ENCODE peak calls at places on chromosomes 7 and 10, in ten cellular contexts. One of them, this sample, is unnamed.

GRCh38 chr10:1395025-1395981 is 339.1 kb downstream of the WDR37 start:
- DNase-seq in HFF-Myc: no peak
- DNase-seq in skeletal muscle cell: no peak
- DNase-seq in neural crest cell: no peak
- DNase-seq in AG09319: no peak
- DNase-seq in endodermal cell: no peak
- DNase-seq in CD8-positive, alpha-beta T cell: no peak
- DNase-seq in ascending aorta: peak; percentile 50
- DNase-seq in LoVo: no peak
- DNase-seq in ELR: no peak
- DNase-seq in this sample: no peak

GRCh38 chr7:37109853-37110252 is 338.8 kb downstream of the ELMO1 start:
- DNase-seq in HFF-Myc: no peak
- DNase-seq in skeletal muscle cell: no peak
- DNase-seq in neural crest cell: no peak
- DNase-seq in AG09319: no peak
- DNase-seq in endodermal cell: peak; percentile 67
- DNase-seq in CD8-positive, alpha-beta T cell: no peak
- DNase-seq in ascending aorta: no peak
- DNase-seq in LoVo: no peak
- DNase-seq in ELR: no peak
- DNase-seq in this sample: no peak

GRCh38 chr10:93598157-93598556 is 2.9 kb downstream of the RBP4 start:
- DNase-seq in HFF-Myc: no peak
- DNase-seq in skeletal muscle cell: no peak
- DNase-seq in neural crest cell: no peak
- DNase-seq in AG09319: no peak
- DNase-seq in endodermal cell: no peak
- DNase-seq in CD8-positive, alpha-beta T cell: no peak
- DNase-seq in ascending aorta: no peak
- DNase-seq in LoVo: no peak
- DNase-seq in ELR: no peak
- DNase-seq in this sample: no peak

GRCh38 chr7:27424231-27424630 is 181.6 kb downstream of the EVX1 start:
- DNase-seq in HFF-Myc: no peak
- DNase-seq in skeletal muscle cell: no peak
- DNase-seq in neural crest cell: no peak
- DNase-seq in AG09319: no peak
- DNase-seq in endodermal cell: no peak
- DNase-seq in CD8-positive, alpha-beta T cell: no peak
- DNase-seq in ascending aorta: no peak
- DNase-seq in LoVo: peak; percentile 66
- DNase-seq in ELR: no peak
- DNase-seq in this sample: no peak

GRCh38 chr10:75049316-75050285 is 61.9 kb upstream of the SAMD8 start:
- DNase-seq in HFF-Myc: no peak
- DNase-seq in skeletal muscle cell: no peak
- DNase-seq in neural crest cell: no peak
- DNase-seq in AG09319: no peak
- DNase-seq in endodermal cell: peak; percentile 63
- DNase-seq in CD8-positive, alpha-beta T cell: no peak
- DNase-seq in ascending aorta: peak; percentile 40
- DNase-seq in LoVo: no peak
- DNase-seq in ELR: no peak
- DNase-seq in this sample: no peak

GRCh38 chr10:45464958-45465567 is 91.0 kb downstream of the ALOX5 start:
- DNase-seq in HFF-Myc: peak; percentile 33
- DNase-seq in skeletal muscle cell: peak; percentile 12
- DNase-seq in neural crest cell: peak; percentile 81
- DNase-seq in AG09319: peak; percentile 43
- DNase-seq in endodermal cell: peak; percentile 92
- DNase-seq in CD8-positive, alpha-beta T cell: peak; percentile 63
- DNase-seq in ascending aorta: no peak
- DNase-seq in LoVo: peak; percentile 59
- DNase-seq in ELR: peak; percentile 71
- DNase-seq in this sample: no peak

GRCh38 chr7:449249-450019 is 70.2 kb downstream of the PDGFA start:
- DNase-seq in HFF-Myc: no peak
- DNase-seq in skeletal muscle cell: no peak
- DNase-seq in neural crest cell: no peak
- DNase-seq in AG09319: no peak
- DNase-seq in endodermal cell: no peak
- DNase-seq in CD8-positive, alpha-beta T cell: no peak
- DNase-seq in ascending aorta: no peak
- DNase-seq in LoVo: no peak
- DNase-seq in ELR: no peak
- DNase-seq in this sample: no peak

GRCh38 chr10:80382989-80383388 is 25.4 kb upstream of the PRXL2A start:
- DNase-seq in HFF-Myc: no peak
- DNase-seq in skeletal muscle cell: no peak
- DNase-seq in neural crest cell: peak; percentile 24
- DNase-seq in AG09319: no peak
- DNase-seq in endodermal cell: peak; percentile 79
- DNase-seq in CD8-positive, alpha-beta T cell: peak; percentile 11
- DNase-seq in ascending aorta: no peak
- DNase-seq in LoVo: peak; percentile 14
- DNase-seq in ELR: peak; percentile 52
- DNase-seq in this sample: no peak

GRCh38 chr10:116269612-116270011 is 3.4 kb downstream of the GFRA1 start:
- DNase-seq in HFF-Myc: no peak
- DNase-seq in skeletal muscle cell: no peak
- DNase-seq in neural crest cell: no peak
- DNase-seq in AG09319: no peak
- DNase-seq in endodermal cell: no peak
- DNase-seq in CD8-positive, alpha-beta T cell: no peak
- DNase-seq in ascending aorta: no peak
- DNase-seq in LoVo: no peak
- DNase-seq in ELR: no peak
- DNase-seq in this sample: no peak

GRCh38 chr7:94391716-94392390 is 2.8 kb upstream of the COL1A2 start:
- DNase-seq in HFF-Myc: no peak
- DNase-seq in skeletal muscle cell: peak; percentile 57
- DNase-seq in neural crest cell: no peak
- DNase-seq in AG09319: peak; percentile 70
- DNase-seq in endodermal cell: peak; percentile 66
- DNase-seq in CD8-positive, alpha-beta T cell: no peak
- DNase-seq in ascending aorta: peak; percentile 69
- DNase-seq in LoVo: no peak
- DNase-seq in ELR: peak; percentile 32
- DNase-seq in this sample: peak; percentile 17

GRCh38 chr10:133013478-133013877 is 71.1 kb upstream of the CFAP46 start:
- DNase-seq in HFF-Myc: no peak
- DNase-seq in skeletal muscle cell: no peak
- DNase-seq in neural crest cell: no peak
- DNase-seq in AG09319: no peak
- DNase-seq in endodermal cell: no peak
- DNase-seq in CD8-positive, alpha-beta T cell: no peak
- DNase-seq in ascending aorta: no peak
- DNase-seq in LoVo: no peak
- DNase-seq in ELR: no peak
- DNase-seq in this sample: no peak

GRCh38 chr7:29864668-29865067 is 58.4 kb downstream of the WIPF3 start:
- DNase-seq in HFF-Myc: peak; percentile 16
- DNase-seq in skeletal muscle cell: no peak
- DNase-seq in neural crest cell: no peak
- DNase-seq in AG09319: no peak
- DNase-seq in endodermal cell: no peak
- DNase-seq in CD8-positive, alpha-beta T cell: no peak
- DNase-seq in ascending aorta: no peak
- DNase-seq in LoVo: no peak
- DNase-seq in ELR: no peak
- DNase-seq in this sample: no peak

GRCh38 chr7:44063894-44064651 is 1.3 kb downstream of the PGAM2 start:
- DNase-seq in HFF-Myc: no peak
- DNase-seq in skeletal muscle cell: no peak
- DNase-seq in neural crest cell: no peak
- DNase-seq in AG09319: no peak
- DNase-seq in endodermal cell: peak; percentile 81
- DNase-seq in CD8-positive, alpha-beta T cell: no peak
- DNase-seq in ascending aorta: no peak
- DNase-seq in LoVo: no peak
- DNase-seq in ELR: peak; percentile 28
- DNase-seq in this sample: no peak

GRCh38 chr7:134589491-134589941 is 40.6 kb downstream of the AKR1B15 start:
- DNase-seq in HFF-Myc: no peak
- DNase-seq in skeletal muscle cell: no peak
- DNase-seq in neural crest cell: no peak
- DNase-seq in AG09319: no peak
- DNase-seq in endodermal cell: no peak
- DNase-seq in CD8-positive, alpha-beta T cell: no peak
- DNase-seq in ascending aorta: no peak
- DNase-seq in LoVo: no peak
- DNase-seq in ELR: peak; percentile 62
- DNase-seq in this sample: no peak

GRCh38 chr7:22545539-22545938 is 45.6 kb upstream of the STEAP1B start:
- DNase-seq in HFF-Myc: no peak
- DNase-seq in skeletal muscle cell: no peak
- DNase-seq in neural crest cell: no peak
- DNase-seq in AG09319: no peak
- DNase-seq in endodermal cell: no peak
- DNase-seq in CD8-positive, alpha-beta T cell: no peak
- DNase-seq in ascending aorta: no peak
- DNase-seq in LoVo: no peak
- DNase-seq in ELR: no peak
- DNase-seq in this sample: no peak

GRCh38 chr10:112919721-112920120 is 30.3 kb upstream of the TCF7L2 start:
- DNase-seq in HFF-Myc: peak; percentile 33
- DNase-seq in skeletal muscle cell: peak; percentile 41
- DNase-seq in neural crest cell: no peak
- DNase-seq in AG09319: peak; percentile 8
- DNase-seq in endodermal cell: no peak
- DNase-seq in CD8-positive, alpha-beta T cell: no peak
- DNase-seq in ascending aorta: no peak
- DNase-seq in LoVo: no peak
- DNase-seq in ELR: peak; percentile 96
- DNase-seq in this sample: peak; percentile 48

GRCh38 chr10:61899997-61900828 is 1.3 kb upstream of the ARID5B start:
- DNase-seq in HFF-Myc: peak; percentile 65
- DNase-seq in skeletal muscle cell: no peak
- DNase-seq in neural crest cell: peak; percentile 28
- DNase-seq in AG09319: peak; percentile 69
- DNase-seq in endodermal cell: peak; percentile 63
- DNase-seq in CD8-positive, alpha-beta T cell: peak; percentile 36
- DNase-seq in ascending aorta: peak; percentile 82
- DNase-seq in LoVo: peak; percentile 51
- DNase-seq in ELR: peak; percentile 74
- DNase-seq in this sample: no peak

GRCh38 chr7:140146574-140146973 is 30.2 kb downstream of the KDM7A start:
- DNase-seq in HFF-Myc: no peak
- DNase-seq in skeletal muscle cell: no peak
- DNase-seq in neural crest cell: no peak
- DNase-seq in AG09319: no peak
- DNase-seq in endodermal cell: no peak
- DNase-seq in CD8-positive, alpha-beta T cell: no peak
- DNase-seq in ascending aorta: no peak
- DNase-seq in LoVo: no peak
- DNase-seq in ELR: no peak
- DNase-seq in this sample: no peak

GRCh38 chr10:33335800-33336605 is 1.5 kb upstream of the NRP1 start:
- DNase-seq in HFF-Myc: no peak
- DNase-seq in skeletal muscle cell: no peak
- DNase-seq in neural crest cell: peak; percentile 22
- DNase-seq in AG09319: no peak
- DNase-seq in endodermal cell: peak; percentile 77
- DNase-seq in CD8-positive, alpha-beta T cell: no peak
- DNase-seq in ascending aorta: peak; percentile 81
- DNase-seq in LoVo: peak; percentile 67
- DNase-seq in ELR: peak; percentile 85
- DNase-seq in this sample: no peak

GRCh38 chr7:41118490-41118889 is 584.4 kb downstream of the INHBA start:
- DNase-seq in HFF-Myc: no peak
- DNase-seq in skeletal muscle cell: no peak
- DNase-seq in neural crest cell: no peak
- DNase-seq in AG09319: no peak
- DNase-seq in endodermal cell: no peak
- DNase-seq in CD8-positive, alpha-beta T cell: no peak
- DNase-seq in ascending aorta: no peak
- DNase-seq in LoVo: no peak
- DNase-seq in ELR: no peak
- DNase-seq in this sample: no peak

GRCh38 chr10:123994417-123995081 is 98.8 kb downstream of the CHST15 start:
- DNase-seq in HFF-Myc: peak; percentile 41
- DNase-seq in skeletal muscle cell: no peak
- DNase-seq in neural crest cell: peak; percentile 96
- DNase-seq in AG09319: peak; percentile 77
- DNase-seq in endodermal cell: peak; percentile 98
- DNase-seq in CD8-positive, alpha-beta T cell: peak; percentile 69
- DNase-seq in ascending aorta: peak; percentile 92
- DNase-seq in LoVo: peak; percentile 88
- DNase-seq in ELR: peak; percentile 80
- DNase-seq in this sample: peak; percentile 67

GRCh38 chr10:80528901-80529300 is 8.8 kb upstream of the SH2D4B start:
- DNase-seq in HFF-Myc: no peak
- DNase-seq in skeletal muscle cell: no peak
- DNase-seq in neural crest cell: no peak
- DNase-seq in AG09319: no peak
- DNase-seq in endodermal cell: no peak
- DNase-seq in CD8-positive, alpha-beta T cell: no peak
- DNase-seq in ascending aorta: no peak
- DNase-seq in LoVo: no peak
- DNase-seq in ELR: no peak
- DNase-seq in this sample: no peak

GRCh38 chr10:67788028-67788886 is 49.7 kb downstream of the DNAJC12 start:
- DNase-seq in HFF-Myc: peak; percentile 5
- DNase-seq in skeletal muscle cell: no peak
- DNase-seq in neural crest cell: peak; percentile 40
- DNase-seq in AG09319: no peak
- DNase-seq in endodermal cell: peak; percentile 97
- DNase-seq in CD8-positive, alpha-beta T cell: peak; percentile 56
- DNase-seq in ascending aorta: no peak
- DNase-seq in LoVo: peak; percentile 58
- DNase-seq in ELR: peak; percentile 63
- DNase-seq in this sample: no peak

GRCh38 chr10:71233491-71233892 is 21.1 kb downstream of the UNC5B start:
- DNase-seq in HFF-Myc: no peak
- DNase-seq in skeletal muscle cell: no peak
- DNase-seq in neural crest cell: no peak
- DNase-seq in AG09319: no peak
- DNase-seq in endodermal cell: no peak
- DNase-seq in CD8-positive, alpha-beta T cell: no peak
- DNase-seq in ascending aorta: no peak
- DNase-seq in LoVo: no peak
- DNase-seq in ELR: no peak
- DNase-seq in this sample: no peak

GRCh38 chr7:46126901-46127300 is 205.8 kb upstream of the IGFBP3 start:
- DNase-seq in HFF-Myc: no peak
- DNase-seq in skeletal muscle cell: no peak
- DNase-seq in neural crest cell: no peak
- DNase-seq in AG09319: no peak
- DNase-seq in endodermal cell: no peak
- DNase-seq in CD8-positive, alpha-beta T cell: no peak
- DNase-seq in ascending aorta: no peak
- DNase-seq in LoVo: peak; percentile 39
- DNase-seq in ELR: peak; percentile 33
- DNase-seq in this sample: no peak

GRCh38 chr7:44065431-44066110 is at the start of gene PGAM2:
- DNase-seq in HFF-Myc: no peak
- DNase-seq in skeletal muscle cell: no peak
- DNase-seq in neural crest cell: peak; percentile 39
- DNase-seq in AG09319: no peak
- DNase-seq in endodermal cell: peak; percentile 85
- DNase-seq in CD8-positive, alpha-beta T cell: no peak
- DNase-seq in ascending aorta: peak; percentile 75
- DNase-seq in LoVo: no peak
- DNase-seq in ELR: peak; percentile 48
- DNase-seq in this sample: no peak

GRCh38 chr7:28071570-28071969 is 109.0 kb downstream of the JAZF1 start:
- DNase-seq in HFF-Myc: no peak
- DNase-seq in skeletal muscle cell: no peak
- DNase-seq in neural crest cell: no peak
- DNase-seq in AG09319: no peak
- DNase-seq in endodermal cell: no peak
- DNase-seq in CD8-positive, alpha-beta T cell: no peak
- DNase-seq in ascending aorta: no peak
- DNase-seq in LoVo: no peak
- DNase-seq in ELR: peak; percentile 42
- DNase-seq in this sample: no peak

GRCh38 chr10:97782455-97783228 is 10.8 kb upstream of the SFRP5 start:
- DNase-seq in HFF-Myc: no peak
- DNase-seq in skeletal muscle cell: no peak
- DNase-seq in neural crest cell: no peak
- DNase-seq in AG09319: no peak
- DNase-seq in endodermal cell: no peak
- DNase-seq in CD8-positive, alpha-beta T cell: no peak
- DNase-seq in ascending aorta: no peak
- DNase-seq in LoVo: no peak
- DNase-seq in ELR: no peak
- DNase-seq in this sample: no peak

This sample was measured in HS-27A.